ENCODE peak calls at places on chromosome 4, in six cellular contexts. D, J, H, Z, T and M are unnamed samples.

GRCh38 chr4:179415016-179415841 is 1973.0 kb upstream of the AGA start:
- DNase-seq in T (no peak), H (no peak), Z (no peak), J (peak; percentile 74), D (no peak), M (no peak)

GRCh38 chr4:169437299-169438047 is 166.7 kb upstream of the SH3RF1 start:
- DNase-seq in T (no peak), Z (no peak), J (no peak), D (no peak), H (no peak), M (no peak)

GRCh38 chr4:1775731-1776500 is 17.2 kb upstream of the FGFR3 start:
- DNase-seq in D (peak; percentile 75), T (no peak), J (no peak), Z (peak; percentile 29), H (no peak), M (peak; percentile 30)

GRCh38 chr4:2354127-2354526 is 64.3 kb downstream of the ZFYVE28 start:
- DNase-seq in D (peak; percentile 77), J (no peak), H (peak; percentile 53), T (peak; percentile 67), Z (no peak), M (peak; percentile 36)

GRCh38 chr4:6360385-6360784 is 90.7 kb downstream of the WFS1 start:
- DNase-seq in H (no peak), J (peak; percentile 6), T (peak; percentile 81), Z (no peak), D (peak; percentile 84), M (no peak)

GRCh38 chr4:76883147-76883546 is 14.8 kb downstream of the SOWAHB start:
- DNase-seq in H (no peak), Z (no peak), D (no peak), J (peak; percentile 81), T (no peak), M (no peak)

GRCh38 chr4:10077492-10078335 is 38.9 kb downstream of the WDR1 start:
- DNase-seq in H (peak; percentile 26), Z (no peak), D (no peak), J (no peak), T (no peak), M (no peak)

GRCh38 chr4:169024762-169025161 is 14.7 kb upstream of the CBR4 start:
- DNase-seq in T (peak; percentile 30), Z (peak; percentile 34), J (peak; percentile 45), D (peak; percentile 69), H (no peak), M (peak; percentile 19)

GRCh38 chr4:44319129-44319528 is 129.5 kb downstream of the KCTD8 start:
- DNase-seq in T (no peak), D (no peak), J (no peak), H (no peak), Z (no peak), M (no peak)

GRCh38 chr4:156803056-156803455 is 168.5 kb downstream of the PDGFC start:
- DNase-seq in J (peak; percentile 26), D (no peak), H (no peak), Z (peak; percentile 19), T (no peak), M (no peak)

GRCh38 chr4:15234585-15235126 is 193.2 kb upstream of the C1QTNF7 start:
- DNase-seq in Z (peak; percentile 92), D (no peak), J (peak; percentile 96), T (no peak), H (no peak), M (no peak)

GRCh38 chr4:19473569-19473968 is 778.1 kb upstream of the SLIT2 start:
- DNase-seq in Z (no peak), T (no peak), D (no peak), J (peak; percentile 10), H (no peak), M (no peak)

GRCh38 chr4:75107703-75108612 is 175.0 kb downstream of the PARM1 start:
- DNase-seq in Z (no peak), D (no peak), T (no peak), H (no peak), J (no peak), M (no peak)

GRCh38 chr4:125741825-125742452 is 427.2 kb downstream of the FAT4 start:
- DNase-seq in H (peak; percentile 13), J (peak; percentile 32), Z (peak; percentile 20), T (peak; percentile 51), D (peak; percentile 43), M (peak; percentile 7)

GRCh38 chr4:88177981-88178632 is 19.7 kb upstream of the ABCG2 start:
- DNase-seq in J (peak; percentile 91), Z (peak; percentile 86), T (peak; percentile 93), D (no peak), H (peak; percentile 13), M (no peak)

GRCh38 chr4:1010522-1011021 is 854 bp upstream of the FGFRL1 start:
- DNase-seq in Z (peak; percentile 93), J (peak; percentile 72), T (peak; percentile 40), H (no peak), D (no peak), M (peak; percentile 18)

GRCh38 chr4:123017636-123018390 is 95.4 kb upstream of the NUDT6 start:
- DNase-seq in D (peak; percentile 5), J (peak; percentile 71), Z (peak; percentile 11), T (no peak), H (no peak), M (no peak)

GRCh38 chr4:80271806-80272205 is 5.3 kb downstream of the FGF5 start:
- DNase-seq in H (no peak), Z (no peak), J (no peak), D (no peak), T (no peak), M (no peak)

GRCh38 chr4:56388311-56388710 is 1.0 kb upstream of the AASDH start:
- DNase-seq in J (no peak), D (no peak), Z (no peak), T (peak; percentile 11), H (no peak), M (peak; percentile 10)

GRCh38 chr4:87109945-87110344 is 110.5 kb downstream of the KLHL8 start:
- DNase-seq in H (no peak), Z (no peak), T (no peak), J (no peak), D (no peak), M (no peak)

GRCh38 chr4:69858683-69859082 is 1.3 kb downstream of the SULT1E1 start:
- DNase-seq in H (no peak), D (no peak), T (no peak), J (peak; percentile 20), Z (peak; percentile 78), M (no peak)

GRCh38 chr4:1783011-1783410 is 10.1 kb upstream of the FGFR3 start:
- DNase-seq in D (no peak), H (no peak), J (no peak), Z (no peak), T (no peak), M (no peak)

GRCh38 chr4:40888916-40889315 is 139.2 kb downstream of the NSUN7 start:
- DNase-seq in D (no peak), T (no peak), H (no peak), Z (no peak), J (no peak), M (no peak)

GRCh38 chr4:176837176-176837915 is 44.6 kb upstream of the VEGFC start:
- DNase-seq in Z (no peak), T (no peak), J (no peak), D (no peak), H (no peak), M (no peak)

GRCh38 chr4:100063355-100063754 is 113.3 kb upstream of the H2AZ1 start:
- DNase-seq in Z (no peak), D (peak; percentile 16), H (no peak), T (no peak), J (no peak), M (peak; percentile 2)
- TF ChIP-seq CTCF in Z (no peak), D (peak; percentile 50), H (no peak), T (no peak), J (no peak), M (peak; percentile 44)

GRCh38 chr4:81380364-81380853 is 91.3 kb downstream of the RASGEF1B start:
- DNase-seq in Z (no peak), T (no peak), J (no peak), D (no peak), H (no peak), M (no peak)

GRCh38 chr4:81375745-81376144 is 96.0 kb downstream of the RASGEF1B start:
- DNase-seq in T (peak; percentile 47), H (no peak), J (no peak), D (no peak), Z (no peak), M (peak; percentile 11)

GRCh38 chr4:81378398-81378797 is 93.3 kb downstream of the RASGEF1B start:
- DNase-seq in D (no peak), H (no peak), T (no peak), J (no peak), Z (no peak), M (no peak)

GRCh38 chr4:81376720-81377119 is 95.0 kb downstream of the RASGEF1B start:
- DNase-seq in D (no peak), J (no peak), T (no peak), Z (no peak), H (no peak), M (no peak)

DNA sequence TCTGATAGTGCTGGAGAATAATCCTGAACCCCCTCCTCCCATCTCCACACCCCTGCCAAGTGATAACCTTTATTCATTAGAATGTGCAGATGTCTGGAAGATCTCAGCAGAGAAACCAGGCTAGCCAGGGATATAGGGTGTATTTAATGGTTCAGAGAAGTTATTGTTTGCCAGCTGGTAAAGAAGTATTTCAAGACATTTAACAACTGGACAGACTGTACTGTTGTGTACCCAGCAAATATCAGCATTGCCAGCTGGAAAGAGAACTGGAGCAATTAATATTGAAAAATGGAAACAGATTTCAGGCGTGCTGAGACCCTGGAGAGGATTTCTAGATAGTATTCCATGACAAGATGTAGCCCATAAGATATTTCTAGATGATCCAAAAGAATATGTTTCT is 94.5 kb downstream of the RASGEF1B start:
- DNase-seq in J (no peak), D (no peak), T (no peak), Z (no peak), H (no peak), M (no peak)
- H3K79me2 ChIP-seq in J (no peaks in the 10 kb centered on the region), D (no peaks in the 10 kb centered on the region), T (no peaks in the 10 kb centered on the region), Z (no peaks in the 10 kb centered on the region), H (no peaks in the 10 kb centered on the region), M (no peaks in the 10 kb centered on the region)

DNA sequence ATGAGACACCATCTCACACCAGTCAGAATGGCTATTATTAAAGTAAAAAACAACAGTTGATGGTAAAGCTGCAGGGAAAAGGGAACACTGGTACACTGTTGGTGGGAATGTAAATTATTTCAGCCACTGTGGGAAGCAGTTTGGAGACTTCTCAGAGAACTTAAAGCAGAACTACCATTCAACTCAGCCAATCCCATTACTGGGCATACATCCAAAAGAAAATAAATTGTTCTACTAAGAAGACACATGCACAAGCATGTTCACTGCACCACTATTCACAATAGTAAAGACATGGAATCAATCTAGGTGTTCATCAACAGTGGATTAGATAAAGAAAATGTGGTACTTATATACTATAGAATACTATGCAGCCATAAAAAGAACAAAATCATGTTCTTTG is 135.0 kb downstream of the REELD1 start:
- DNase-seq in T (no peak), J (no peak), D (no peak), Z (peak; percentile 25), H (no peak), M (no peak)
- H3K4me2 ChIP-seq in T (peak overlapping the region; percentile 49), J (no peak overlapping the region), D (no peak overlapping the region), Z (no peak overlapping the region), H (no peak overlapping the region), M (no peak overlapping the region)

DNA sequence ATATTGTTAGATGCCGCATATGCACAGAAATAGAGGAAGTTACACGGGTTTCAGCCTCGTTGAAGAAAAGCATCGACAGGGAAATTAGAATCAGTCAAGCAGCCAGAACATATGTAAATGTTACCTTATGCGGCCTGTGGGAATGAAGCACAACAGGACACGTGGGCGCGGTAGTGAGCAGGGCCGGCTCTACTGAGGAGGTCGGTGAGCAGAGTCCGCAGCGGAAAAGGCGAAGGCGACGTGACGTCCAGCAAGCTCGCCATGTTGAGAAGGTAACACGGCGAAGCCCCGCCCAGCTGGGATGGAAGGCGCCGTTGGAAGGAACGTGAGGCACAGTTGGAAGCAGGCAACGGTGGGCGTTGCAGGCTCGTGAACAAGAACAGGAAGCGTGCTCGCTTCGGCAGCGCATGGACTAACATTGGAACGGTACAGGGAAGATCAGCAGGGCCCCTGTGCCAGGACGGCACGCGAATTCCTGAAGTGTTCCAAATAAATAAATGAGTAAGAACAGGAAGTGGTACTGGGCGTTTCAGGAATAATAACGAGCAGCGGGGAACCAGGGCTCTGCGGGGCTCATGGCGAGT is 54.6 kb downstream of the MTNR1A start:
- DNase-seq in Z (no peak), J (no peak), T (peak; percentile 9), H (peak; percentile 82), D (no peak), M (no peak)
- TF ChIP-seq CTCF in Z (no peak), J (no peak), T (peak; percentile 12), H (no peak), D (no peak), M (no peak)